ENCODE peak calls at places on chromosomes 1 and 21, in seven cellular contexts. E is ovary, G is uterus, V is stomach, I is adrenal gland, T is GM12891, K is right lobe of liver. Z is an unnamed sample.

GRCh38 chr1:20366076-20366765 is 75.5 kb downstream of the VWA5B1 start:
- DNase-seq in E (no peak), G (no peak), V (no peak), I (no peak), T (no peak), K (no peak), Z (no peak)

GRCh38 chr1:163227126-163227525 is 24.4 kb upstream of the RGS5 start:
- DNase-seq in E (no peak), G (no peak), V (no peak), I (no peak), T (no peak), K (no peak), Z (no peak)

GRCh38 chr21:42447182-42447581 is 43.5 kb downstream of the UBASH3A start:
- DNase-seq in E (no peak), G (no peak), V (no peak), I (no peak), T (no peak), K (no peak), Z (no peak)

GRCh38 chr1:229150518-229150917 is 120.4 kb upstream of the RAB4A start:
- DNase-seq in E (no peak), G (no peak), V (no peak), I (no peak), T (no peak), K (no peak), Z (no peak)

GRCh38 chr1:52368383-52369172 is 2.6 kb upstream of the CC2D1B start:
- DNase-seq in E (peak), G (no peak), V (peak), I (peak), T (no peak), K (peak), Z (no peak)

GRCh38 chr1:65068202-65069011 is 79.6 kb upstream of the AK4 start:
- DNase-seq in E (no peak), G (peak), V (no peak), I (no peak), T (peak), K (no peak), Z (peak)

GRCh38 chr1:214570442-214570841 is 19.0 kb upstream of the PTPN14 start:
- DNase-seq in E (no peak), G (no peak), V (no peak), I (no peak), T (no peak), K (no peak), Z (no peak)

GRCh38 chr1:22533244-22533643 is 30.0 kb upstream of the EPHA8 start:
- DNase-seq in E (no peak), G (no peak), V (no peak), I (no peak), T (no peak), K (no peak), Z (no peak)

GRCh38 chr21:35386491-35387079 is 337.5 kb upstream of the RUNX1 start:
- DNase-seq in E (no peak), G (no peak), V (no peak), I (no peak), T (no peak), K (no peak), Z (no peak)

GRCh38 chr1:175338447-175339135 is 146.0 kb upstream of the KIAA0040 start:
- DNase-seq in E (no peak), G (no peak), V (no peak), I (peak), T (peak), K (no peak), Z (peak)

GRCh38 chr1:163922743-163923186 is 601.0 kb downstream of the NUF2 start:
- DNase-seq in E (no peak), G (no peak), V (no peak), I (no peak), T (no peak), K (no peak), Z (no peak)

GRCh38 chr1:218585565-218586184 is 240.5 kb downstream of the TGFB2 start:
- DNase-seq in E (no peak), G (no peak), V (no peak), I (peak), T (no peak), K (no peak), Z (peak)

GRCh38 chr1:227945891-227946623 is 1.7 kb downstream of the WNT9A start:
- DNase-seq in E (peak), G (peak), V (peak), I (peak), T (no peak), K (peak), Z (peak)

GRCh38 chr1:166980818-166981217 is 5.5 kb upstream of the ILDR2 start:
- DNase-seq in E (no peak), G (no peak), V (no peak), I (no peak), T (no peak), K (no peak), Z (no peak)

GRCh38 chr21:32726742-32727477 is 903 bp downstream of the SYNJ1 start:
- DNase-seq in E (no peak), G (peak), V (no peak), I (peak), T (peak), K (no peak), Z (peak)

GRCh38 chr1:33250724-33251123 is 5.6 kb upstream of the ZNF362 start:
- DNase-seq in E (no peak), G (no peak), V (no peak), I (no peak), T (no peak), K (no peak), Z (no peak)

GRCh38 chr21:32710069-32710784 is 17.6 kb downstream of the SYNJ1 start:
- DNase-seq in E (no peak), G (no peak), V (no peak), I (no peak), T (no peak), K (no peak), Z (no peak)

GRCh38 chr1:41587791-41588190 is 103.3 kb upstream of the EDN2 start:
- DNase-seq in E (no peak), G (no peak), V (peak), I (no peak), T (no peak), K (no peak), Z (no peak)

GRCh38 chr1:205677152-205677551 is 3.2 kb downstream of the SLC45A3 start:
- DNase-seq in E (no peak), G (no peak), V (no peak), I (no peak), T (no peak), K (no peak), Z (no peak)

GRCh38 chr1:67832737-67833594 is at the start of gene GNG12:
- DNase-seq in E (peak), G (peak), V (peak), I (peak), T (peak), K (peak), Z (peak)
- TF ChIP-seq POLR2A in E (peak), G (peak), V (no peak), I (peak), T (no peak), K (peak), Z (peak)

DNA sequence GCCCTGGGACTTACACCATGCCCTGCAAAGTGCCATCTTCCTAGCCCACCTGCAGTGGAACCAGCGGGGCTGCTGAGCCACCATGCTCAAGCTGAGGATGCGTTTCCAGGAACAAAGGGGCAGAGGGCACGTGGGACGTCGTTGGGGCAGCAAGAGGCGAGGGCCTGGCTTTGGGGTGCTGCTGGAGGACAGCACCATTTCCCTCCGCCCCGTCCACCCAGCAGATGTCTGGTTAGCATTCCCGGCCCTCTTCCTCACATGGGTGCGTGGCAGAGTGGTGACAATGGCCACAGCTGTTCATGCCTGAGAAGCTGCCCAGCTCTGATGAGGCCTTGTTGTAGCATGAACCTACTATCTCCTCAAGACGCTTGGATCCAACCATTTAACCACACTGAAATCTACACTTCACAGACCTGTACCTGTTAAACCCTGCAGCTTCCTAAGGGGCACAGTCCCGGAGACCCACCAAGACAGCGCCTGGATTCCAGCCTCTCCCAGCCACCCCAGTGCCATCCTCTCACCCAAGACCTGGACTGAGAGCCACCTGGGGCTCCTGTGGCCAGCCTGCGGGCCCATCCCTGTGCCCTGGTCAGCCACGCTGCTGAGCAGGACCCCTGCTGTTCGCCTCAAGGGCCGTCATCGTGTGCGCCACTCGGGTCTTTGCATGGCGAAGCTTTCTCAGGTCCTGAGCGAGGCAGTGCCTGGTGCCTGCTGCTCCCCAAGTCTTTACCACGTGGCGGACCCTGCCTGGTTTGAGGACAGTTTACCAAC is 33.2 kb downstream of the SLC45A1 start:
- DNase-seq in E (peak), G (peak), V (no peak), I (no peak), T (no peak), K (peak), Z (no peak)
- TF ChIP-seq POLR2A in E (no peak), G (no peak), V (no peak), I (no peak), T (peak), K (no peak), Z (no peak)

DNA sequence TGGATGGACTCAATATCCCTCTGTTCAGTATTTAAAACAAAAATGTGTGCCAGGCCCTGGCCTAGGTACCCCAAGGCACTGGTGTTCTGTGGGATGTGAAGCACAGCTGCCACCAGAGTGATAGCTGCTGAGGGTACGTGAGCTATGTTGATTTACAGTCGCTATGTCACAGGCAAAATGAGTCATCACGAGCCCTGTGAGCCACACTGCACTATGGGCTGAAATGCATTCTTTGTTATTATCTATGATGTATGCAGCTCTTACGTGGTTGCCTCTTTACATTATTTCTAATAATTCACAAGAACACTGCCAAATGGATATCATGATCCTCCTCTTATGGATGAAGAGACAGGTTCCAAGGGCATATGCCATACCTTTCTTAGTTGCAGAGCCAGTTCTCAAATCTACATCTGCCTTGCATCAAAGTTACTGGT is 2.1 kb downstream of the TEX38 start:
- DNase-seq in E (no peak), G (no peak), V (no peak), I (no peak), T (no peak), K (no peak), Z (peak)
- TF ChIP-seq POLR2A in E (no peak), G (no peak), V (no peak), I (no peak), T (no peak), K (no peak), Z (no peak)

DNA sequence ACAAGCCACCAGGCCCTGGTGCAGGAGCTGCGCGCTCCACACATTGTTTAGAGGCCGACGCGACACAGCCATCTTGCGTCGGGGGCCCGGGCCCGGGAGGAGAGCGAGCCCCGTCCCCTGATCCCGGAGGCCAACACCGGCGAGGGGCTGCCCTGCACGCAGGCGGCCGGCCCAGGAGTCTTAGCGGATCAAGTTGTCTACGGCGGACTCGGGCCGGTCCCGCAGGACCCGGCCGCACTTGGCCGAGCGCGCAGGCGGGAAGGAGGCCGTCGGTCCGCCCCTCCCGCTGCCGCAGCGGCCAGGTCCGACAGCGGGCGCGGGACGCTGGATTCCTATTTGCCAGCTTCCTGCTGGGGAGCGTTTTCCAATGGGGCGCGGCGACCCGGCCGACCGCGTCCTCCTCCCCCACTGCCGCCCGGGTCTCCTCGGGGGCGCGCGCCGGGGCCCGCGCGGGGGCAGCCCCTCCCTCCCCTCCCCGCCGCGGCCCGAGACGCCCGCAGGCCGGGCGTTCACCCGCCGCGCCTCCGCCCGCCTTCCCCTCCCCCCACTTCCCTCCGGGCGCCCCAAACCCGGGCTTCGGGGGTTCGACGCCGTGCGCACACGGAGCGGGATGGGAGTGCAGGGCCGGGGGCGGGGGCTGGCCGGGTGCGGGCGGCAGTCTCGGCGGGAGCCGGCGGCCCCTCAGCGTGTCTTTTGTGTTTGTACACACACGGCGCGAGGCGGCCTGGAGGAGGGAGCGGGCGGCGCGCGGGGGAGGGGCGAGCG is 541 bp upstream of the H3-3A start:
- DNase-seq in E (peak), G (peak), V (peak), I (peak), T (peak), K (peak), Z (peak)
- TF ChIP-seq POLR2A in E (no peak), G (peak), V (no peak), I (peak), T (no peak), K (peak), Z (peak)

GRCh38 chr1:117590273-117590925 is 15.4 kb upstream of the TENT5C start:
- DNase-seq in E (no peak), G (no peak), V (peak), I (no peak), T (no peak), K (no peak), Z (no peak)
- TF ChIP-seq POLR2A in E (no peak), G (no peak), V (no peak), I (no peak), T (no peak), K (no peak), Z (no peak)